ENCODE peak calls at places on chromosomes 13 and 19, in seven cellular contexts. H is progenitor cell of endocrine pancreas, Y is Calu3, Q is A549, M is colonic mucosa, C is esophagus squamous epithelium, D is right atrium auricular region. Z is an unnamed sample.

GRCh38 chr19:8107301-8107903 is 42.0 kb downstream of the FBN3 start:
- DNase-seq in Q (no peak), H (no peak), Y (no peak), M (no peak), C (no peak), D (no peak), Z (no peak)

GRCh38 chr13:50942630-50943311 is 33.2 kb downstream of the RNASEH2B start:
- DNase-seq in D (no peak), H (no peak), Y (no peak), M (no peak), C (no peak), Q (no peak), Z (no peak)

GRCh38 chr19:18978616-18979015 is 37.6 kb upstream of the HOMER3 start:
- DNase-seq in C (no peak), Q (no peak), M (no peak), Y (no peak), H (no peak), D (no peak), Z (no peak)

GRCh38 chr19:1027020-1027952 is 878 bp downstream of the CNN2 start:
- DNase-seq in D (no peak), H (no peak), Y (peak), Q (no peak), M (peak), C (no peak), Z (no peak)

GRCh38 chr19:33957804-33958203 is 161.1 kb downstream of the KCTD15 start:
- DNase-seq in Y (no peak), M (no peak), C (no peak), H (no peak), D (peak), Q (no peak), Z (peak)

GRCh38 chr19:48837081-48837524 is 812 bp upstream of the HSD17B14 start:
- DNase-seq in Y (no peak), C (no peak), Q (peak), D (peak), H (peak), M (peak), Z (peak)

GRCh38 chr19:23439623-23440022 is 44.4 kb upstream of the ZNF91 start:
- DNase-seq in C (no peak), Y (no peak), Q (peak), H (no peak), M (no peak), D (no peak), Z (no peak)

GRCh38 chr19:9848060-9848459 is 12.9 kb downstream of the PIN1 start:
- DNase-seq in C (no peak), Y (peak), M (no peak), H (peak), Q (no peak), D (no peak), Z (no peak)

GRCh38 chr13:60765700-60766411 is 368.8 kb downstream of the TDRD3 start:
- DNase-seq in D (peak), H (no peak), C (no peak), Y (no peak), Q (peak), M (no peak), Z (no peak)

GRCh38 chr19:46493236-46494114 is 2.2 kb downstream of the PNMA8B start:
- DNase-seq in D (no peak), C (no peak), Q (no peak), M (no peak), Y (no peak), H (no peak), Z (no peak)

GRCh38 chr13:52925775-52926285 is 77.4 kb upstream of the PCDH8 start:
- DNase-seq in D (peak), M (no peak), Q (no peak), H (no peak), C (no peak), Y (no peak), Z (no peak)

GRCh38 chr13:110525328-110526319 is 35.9 kb downstream of the RAB20 start:
- DNase-seq in M (peak), Q (no peak), H (no peak), D (no peak), C (no peak), Y (no peak), Z (no peak)

GRCh38 chr19:40523322-40524047 is 53.2 kb upstream of the SHKBP1 start:
- DNase-seq in Q (peak), M (peak), H (peak), C (no peak), D (no peak), Y (peak), Z (no peak)

GRCh38 chr19:17867087-17867486 is 4.7 kb upstream of the SLC5A5 start:
- DNase-seq in C (no peak), D (no peak), Y (no peak), M (no peak), H (no peak), Q (no peak), Z (no peak)

GRCh38 chr19:33236696-33237390 is 11.2 kb upstream of the SLC7A10 start:
- DNase-seq in D (no peak), Y (no peak), Q (no peak), C (no peak), M (no peak), H (no peak), Z (no peak)

GRCh38 chr13:33483471-33483870 is 197.9 kb upstream of the STARD13 start:
- DNase-seq in Y (no peak), Q (no peak), M (no peak), C (no peak), D (no peak), H (no peak), Z (no peak)

GRCh38 chr19:16976471-16976870 is 50.1 kb downstream of the CPAMD8 start:
- DNase-seq in Q (no peak), D (no peak), H (no peak), C (no peak), M (no peak), Y (no peak), Z (no peak)

GRCh38 chr13:45446181-45446580 is 18.6 kb upstream of the COG3 start:
- DNase-seq in M (no peak), Q (no peak), H (no peak), Y (no peak), D (peak), C (no peak), Z (peak)

GRCh38 chr19:49506575-49507105 is 5.8 kb upstream of the FCGRT start:
- DNase-seq in H (no peak), D (no peak), Q (peak), M (peak), Y (peak), C (no peak), Z (no peak)

GRCh38 chr13:114062754-114063153 is 69.7 kb downstream of the RASA3 start:
- DNase-seq in D (no peak), M (no peak), Y (no peak), H (no peak), Q (no peak), C (no peak), Z (no peak)

GRCh38 chr13:26855921-26856320 is 95.3 kb upstream of the GPR12 start:
- DNase-seq in D (no peak), M (no peak), Y (no peak), H (no peak), C (no peak), Q (no peak), Z (no peak)

GRCh38 chr13:84951128-84951527 is 848.1 kb downstream of the SLITRK6 start:
- DNase-seq in Y (no peak), Q (no peak), H (no peak), M (no peak), D (no peak), C (no peak), Z (no peak)

GRCh38 chr19:10478903-10479384 is 24.2 kb downstream of the KEAP1 start:
- DNase-seq in Q (peak), M (peak), H (peak), C (peak), Y (peak), D (peak), Z (peak)

GRCh38 chr13:98487522-98487921 is 89.4 kb downstream of the STK24 start:
- DNase-seq in H (no peak), Q (no peak), Y (no peak), C (no peak), D (no peak), M (no peak), Z (no peak)

GRCh38 chr19:51246153-51246552 is 4.7 kb upstream of the SIGLECL1 start:
- DNase-seq in Q (no peak), D (no peak), M (no peak), C (no peak), Y (peak), H (no peak), Z (no peak)

GRCh38 chr19:18311495-18311894 is 11.4 kb downstream of the LSM4 start:
- DNase-seq in Q (no peak), C (no peak), H (no peak), D (no peak), M (peak), Y (no peak), Z (no peak)

GRCh38 chr13:29959621-29960020 is 109.2 kb upstream of the UBL3 start:
- DNase-seq in M (no peak), Y (no peak), Q (no peak), D (no peak), H (no peak), C (no peak), Z (no peak)

GRCh38 chr19:5273782-5274181 is 66.8 kb downstream of the PTPRS start:
- DNase-seq in Q (no peak), D (no peak), Y (no peak), M (no peak), C (no peak), H (no peak), Z (no peak)

GRCh38 chr13:21012211-21012610 is 49.2 kb downstream of the LATS2 start:
- DNase-seq in C (no peak), H (no peak), M (no peak), Y (no peak), D (no peak), Q (no peak), Z (no peak)

GRCh38 chr13:108326318-108326717 is 56.8 kb downstream of the TNFSF13B start:
- DNase-seq in M (peak), H (no peak), Q (no peak), Y (no peak), D (no peak), C (no peak), Z (no peak)

GRCh38 chr13:78586706-78587105 is 16.6 kb downstream of the POU4F1 start:
- DNase-seq in Y (no peak), M (no peak), Q (no peak), H (no peak), C (no peak), D (no peak), Z (no peak)

GRCh38 chr13:95480131-95480545 is 72.4 kb upstream of the CLDN10 start:
- DNase-seq in M (no peak), D (no peak), Y (no peak), Q (no peak), C (no peak), H (no peak), Z (no peak)

GRCh38 chr19:2139385-2140192 is 11.8 kb downstream of the AP3D1 start:
- DNase-seq in Q (no peak), M (no peak), Y (no peak), C (no peak), D (no peak), H (no peak), Z (no peak)

GRCh38 chr19:2140193-2140545 is 11.2 kb downstream of the AP3D1 start:
- DNase-seq in Q (no peak), M (no peak), Y (no peak), H (no peak), C (no peak), D (no peak), Z (no peak)

GRCh38 chr19:2138061-2138728 is 13.2 kb downstream of the AP3D1 start:
- DNase-seq in D (no peak), Q (no peak), H (no peak), Y (no peak), M (no peak), C (no peak), Z (no peak)

GRCh38 chr19:2135474-2136402 is 15.6 kb downstream of the AP3D1 start:
- DNase-seq in D (no peak), H (no peak), M (no peak), C (no peak), Y (no peak), Q (no peak), Z (no peak)

GRCh38 chr19:2136796-2137195 is 14.6 kb downstream of the AP3D1 start:
- DNase-seq in Q (no peak), D (no peak), C (no peak), M (no peak), Y (no peak), H (no peak), Z (no peak)
- TF ChIP-seq CTCF in Q (no peak), D (no peak), C (no peak), M (no peak), Y (no peak), H (no peak), Z (no peak)

DNA sequence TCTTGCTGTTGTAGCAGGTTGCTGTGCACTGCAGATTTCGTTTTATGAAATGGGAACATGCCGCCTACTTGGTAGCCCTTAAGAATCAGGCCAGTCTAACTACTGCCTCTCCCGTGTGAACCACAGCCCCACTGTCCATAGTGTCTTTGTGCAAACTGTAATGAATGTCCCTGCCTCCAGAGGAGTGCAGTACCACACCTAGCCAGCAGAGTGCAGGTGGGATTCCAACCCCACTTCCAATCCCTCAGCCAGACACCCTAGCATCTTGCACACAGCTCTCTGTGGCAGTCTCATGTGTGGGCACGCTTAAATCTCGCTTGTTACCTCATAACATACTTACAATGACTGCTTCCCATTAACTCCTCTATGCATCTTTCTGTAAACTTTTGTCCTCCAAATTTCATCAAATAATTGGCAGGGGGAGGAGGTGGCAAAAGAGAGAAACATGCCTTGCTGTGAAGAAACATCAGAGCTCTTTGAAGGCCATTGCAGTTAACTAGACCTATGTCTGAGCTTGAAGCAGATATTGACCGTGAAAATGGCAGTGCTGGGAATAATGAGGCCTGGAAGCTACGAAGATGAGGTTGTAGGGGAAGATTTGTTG is 47.2 kb downstream of the ZAR1L start:
- DNase-seq in Q (no peak), M (peak), C (no peak), D (no peak), Y (peak), H (peak), Z (no peak)
- TF ChIP-seq CTCF in Q (no peak), M (peak), C (peak), D (no peak), Y (peak), H (peak), Z (peak)

GRCh38 chr19:55340784-55341147 is 1.1 kb downstream of the KMT5C start:
- DNase-seq in M (peak), C (no peak), Q (no peak), D (no peak), Y (peak), H (peak), Z (no peak)
- TF ChIP-seq CTCF in M (no peak), C (no peak), Q (peak), D (no peak), Y (no peak), H (peak), Z (no peak)

DNA sequence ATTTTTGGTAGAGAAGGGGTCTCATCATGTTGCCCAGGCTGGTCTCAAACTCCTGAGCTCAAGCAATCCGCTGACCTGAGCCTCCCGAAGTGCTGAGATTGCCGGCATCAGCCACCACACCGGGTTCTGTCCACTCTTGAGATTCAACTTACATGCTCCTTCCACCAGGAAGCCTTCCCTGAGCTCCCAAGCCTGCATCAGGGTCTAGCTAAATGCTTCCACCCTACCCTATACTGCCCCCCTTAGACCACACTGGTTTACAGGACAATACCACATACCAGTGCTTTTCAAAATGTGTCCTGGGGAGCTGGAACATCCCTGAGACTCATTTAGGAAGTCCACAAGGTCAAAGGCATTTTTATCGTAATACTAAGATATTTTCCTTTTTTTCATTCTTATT is 15.1 kb upstream of the CACNG8 start:
- DNase-seq in Q (peak), M (no peak), Y (peak), H (no peak), C (no peak), D (no peak), Z (no peak)
- TF ChIP-seq CTCF in Q (peak), M (no peak), Y (no peak), H (peak), C (no peak), D (no peak), Z (no peak)

DNA sequence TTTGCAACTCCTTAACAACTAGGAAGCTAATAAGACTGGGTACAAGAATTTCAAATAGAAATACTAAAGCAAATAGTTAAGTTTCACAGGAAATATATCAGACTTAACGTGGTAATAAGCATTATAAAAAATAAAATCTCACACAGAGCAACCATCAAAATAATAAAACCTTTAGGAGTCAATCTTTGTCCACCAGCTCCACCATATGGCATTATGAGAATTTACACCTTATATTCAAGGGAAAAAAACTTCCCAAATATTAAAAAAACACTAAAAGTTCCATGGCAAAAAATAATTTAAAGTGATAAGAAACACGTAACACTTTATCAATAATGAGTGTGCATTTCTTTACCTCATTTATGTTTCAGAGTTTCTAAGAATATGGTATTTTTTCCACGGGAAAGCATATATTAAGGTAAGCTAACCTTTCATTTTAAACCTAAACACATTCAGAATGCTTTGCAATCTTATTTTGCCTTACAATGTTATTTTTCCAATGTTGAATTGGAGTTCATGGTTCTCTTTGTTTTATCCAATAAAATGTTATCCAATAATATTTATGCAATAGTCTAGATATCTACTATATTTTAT is 423.2 kb upstream of the SGCG start:
- DNase-seq in D (no peak), H (no peak), Q (peak), Y (no peak), M (no peak), C (no peak), Z (no peak)
- TF ChIP-seq CTCF in D (peak), H (peak), Q (peak), Y (no peak), M (no peak), C (no peak), Z (peak)

GRCh38 chr19:43332058-43332922 is 21.2 kb upstream of the CD177 start:
- DNase-seq in C (no peak), Q (no peak), H (no peak), D (no peak), Y (no peak), M (peak), Z (no peak)

GRCh38 chr19:43329989-43330388 is 23.5 kb upstream of the CD177 start:
- DNase-seq in Q (no peak), M (peak), Y (no peak), D (no peak), C (no peak), H (no peak), Z (no peak)

GRCh38 chr19:43330726-43331434 is 22.6 kb upstream of the CD177 start:
- DNase-seq in C (no peak), H (no peak), Q (no peak), Y (no peak), D (no peak), M (no peak), Z (no peak)

DNA sequence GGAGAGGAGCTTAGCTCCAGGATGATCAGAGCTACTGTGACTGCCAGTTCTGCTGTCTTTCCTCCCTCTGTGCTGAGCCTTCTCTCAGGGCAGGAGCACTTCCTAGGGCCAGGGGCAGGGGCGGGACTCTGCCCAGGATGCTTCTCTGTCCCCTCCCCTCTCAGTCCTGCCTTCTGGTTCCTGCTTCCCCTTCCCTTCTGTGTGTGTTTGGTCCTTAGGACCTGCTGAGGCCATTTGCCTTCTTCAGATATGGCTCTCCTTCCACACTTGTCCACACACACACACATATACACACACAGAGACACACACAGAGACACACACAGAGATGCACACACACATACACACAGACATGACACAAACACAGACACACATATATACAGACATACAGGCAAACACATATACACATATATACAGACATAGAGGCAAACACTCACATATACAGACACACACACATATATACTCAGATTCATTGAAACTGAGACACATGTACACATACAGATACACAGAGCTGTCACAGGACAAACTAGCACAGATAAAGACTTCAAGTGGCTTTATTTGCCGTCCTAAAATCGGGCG is 22.0 kb upstream of the CD177 start:
- DNase-seq in M (no peak), Q (no peak), D (no peak), Y (no peak), H (no peak), C (no peak), Z (no peak)
- TF ChIP-seq CTCF in M (no peak), Q (no peak), D (no peak), Y (no peak), H (no peak), C (no peak), Z (no peak)